ENCODE peak calls at places on chromosomes 3 and 15, in seven cellular contexts. I is A549, C is tibial artery, X is hepatocyte, U is AG04450, G is heart right ventricle, T is progenitor cell of endocrine pancreas. O is an unnamed sample.

GRCh38 chr15:76149291-76149910 is 89.6 kb downstream of the TMEM266 start:
- DNase-seq in T (no peak), G (no peak), I (no peak), U (peak), C (no peak), X (no peak), O (no peak)

GRCh38 chr15:41827290-41827879 is 507 bp upstream of the JMJD7 start:
- DNase-seq in G (no peak), T (no peak), C (no peak), X (peak), U (no peak), I (no peak), O (no peak)

GRCh38 chr3:185070491-185071335 is 82.1 kb downstream of the C3orf70 start:
- DNase-seq in G (no peak), I (peak), T (no peak), C (no peak), X (peak), U (no peak), O (no peak)

GRCh38 chr3:46665763-46666470 is 27.6 kb downstream of the ALS2CL start:
- DNase-seq in T (no peak), X (no peak), C (no peak), G (no peak), I (no peak), U (no peak), O (no peak)

GRCh38 chr15:92938387-92938786 is 38.3 kb downstream of the CHD2 start:
- DNase-seq in C (no peak), T (no peak), X (no peak), G (no peak), I (no peak), U (no peak), O (no peak)

GRCh38 chr15:101250931-101251829 is 668 bp downstream of the CHSY1 start:
- DNase-seq in I (peak), G (no peak), T (peak), X (peak), C (peak), U (no peak), O (no peak)

GRCh38 chr15:39685999-39686613 is 96.5 kb downstream of the FSIP1 start:
- DNase-seq in C (no peak), I (peak), X (peak), T (peak), G (peak), U (peak), O (no peak)

GRCh38 chr3:141235661-141236171 is 4.1 kb downstream of the PXYLP1 start:
- DNase-seq in X (peak), C (no peak), I (no peak), T (no peak), U (no peak), G (no peak), O (no peak)

GRCh38 chr15:92903588-92903955 is 3.4 kb downstream of the CHD2 start:
- DNase-seq in I (no peak), U (no peak), C (no peak), G (no peak), X (no peak), T (no peak), O (no peak)

DNA sequence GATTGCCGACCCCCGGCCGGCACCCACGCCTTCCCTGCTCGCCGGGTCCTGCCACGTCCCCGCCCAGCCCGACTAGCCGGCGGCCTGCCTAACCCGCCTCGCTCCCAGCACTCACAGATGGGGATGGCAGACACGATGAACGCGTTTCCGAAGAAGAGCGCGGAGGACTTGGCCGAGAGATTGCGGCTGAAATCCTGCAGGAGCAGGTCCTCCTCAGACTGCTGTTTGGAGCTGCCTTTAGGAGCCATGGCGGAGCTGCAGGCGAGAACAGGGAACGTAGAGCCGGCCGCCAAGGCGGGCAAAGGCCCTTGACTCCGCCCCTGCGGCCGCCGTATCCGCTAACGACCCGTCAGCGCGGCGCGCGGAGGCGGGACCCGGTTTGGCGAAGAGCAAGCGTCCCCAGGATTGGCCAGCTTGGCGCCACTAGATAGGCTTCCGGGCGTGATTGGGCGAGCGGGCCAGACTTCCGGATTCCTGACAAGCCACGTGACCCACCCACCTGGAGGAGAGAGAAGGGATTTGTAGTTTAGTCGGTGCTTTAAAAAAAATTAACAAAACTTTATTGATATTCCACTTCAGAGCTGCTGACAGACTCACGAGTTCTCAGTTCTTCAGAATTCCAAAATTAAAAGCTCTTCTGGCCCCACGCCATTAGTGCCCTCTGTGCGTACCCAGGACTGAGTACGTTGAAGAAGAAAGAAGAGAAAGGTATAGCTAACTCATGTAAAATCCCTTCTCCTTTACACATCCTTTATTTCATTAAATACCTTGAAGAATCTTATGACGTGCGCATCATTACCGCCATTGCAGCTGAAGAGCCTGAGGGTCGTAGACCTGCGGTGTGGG is at the start of gene SSR3:
- DNase-seq in U (peak), C (peak), T (peak), I (peak), G (peak), X (peak), O (peak)
- TF ChIP-seq CTCF in U (peak), C (peak), T (peak), I (no peak), G (peak), X (no peak), O (no peak)

GRCh38 chr3:173993299-173993698 is 595.8 kb downstream of the NLGN1 start:
- DNase-seq in I (peak), G (no peak), C (no peak), T (no peak), U (no peak), X (peak), O (no peak)
- TF ChIP-seq CTCF in I (peak), G (no peak), C (no peak), T (peak), U (peak), X (peak), O (no peak)

DNA sequence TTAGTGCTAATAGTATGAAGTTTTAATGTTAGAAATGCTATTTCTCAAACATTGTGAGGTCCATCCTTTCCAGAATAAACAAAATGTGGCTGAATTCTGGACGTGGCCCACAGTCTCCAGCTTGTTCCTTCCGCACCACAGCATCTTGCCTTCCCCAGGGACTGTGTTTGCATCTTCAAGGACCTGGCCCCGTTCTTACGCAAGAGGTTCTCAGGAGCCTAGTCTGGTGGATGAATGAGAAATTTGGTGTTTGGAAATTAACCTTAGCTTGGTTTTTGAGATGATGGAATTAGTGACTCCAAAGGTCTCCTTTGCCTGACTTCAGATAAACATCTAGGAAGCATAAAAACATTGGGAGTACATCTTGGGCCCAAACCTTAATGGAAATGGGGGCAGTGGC is 18.1 kb downstream of the SYNPR start:
- DNase-seq in C (no peak), T (no peak), U (no peak), G (no peak), I (no peak), X (no peak), O (no peak)
- TF ChIP-seq CTCF in C (no peak), T (no peak), U (no peak), G (no peak), I (no peak), X (no peak), O (no peak)

GRCh38 chr15:68630836-68631235 is 52.0 kb downstream of the CORO2B start:
- DNase-seq in I (no peak), T (no peak), G (no peak), X (no peak), C (no peak), U (no peak), O (no peak)
- TF ChIP-seq CTCF in I (no peak), T (no peak), G (no peak), X (no peak), C (no peak), U (peak), O (no peak)

DNA sequence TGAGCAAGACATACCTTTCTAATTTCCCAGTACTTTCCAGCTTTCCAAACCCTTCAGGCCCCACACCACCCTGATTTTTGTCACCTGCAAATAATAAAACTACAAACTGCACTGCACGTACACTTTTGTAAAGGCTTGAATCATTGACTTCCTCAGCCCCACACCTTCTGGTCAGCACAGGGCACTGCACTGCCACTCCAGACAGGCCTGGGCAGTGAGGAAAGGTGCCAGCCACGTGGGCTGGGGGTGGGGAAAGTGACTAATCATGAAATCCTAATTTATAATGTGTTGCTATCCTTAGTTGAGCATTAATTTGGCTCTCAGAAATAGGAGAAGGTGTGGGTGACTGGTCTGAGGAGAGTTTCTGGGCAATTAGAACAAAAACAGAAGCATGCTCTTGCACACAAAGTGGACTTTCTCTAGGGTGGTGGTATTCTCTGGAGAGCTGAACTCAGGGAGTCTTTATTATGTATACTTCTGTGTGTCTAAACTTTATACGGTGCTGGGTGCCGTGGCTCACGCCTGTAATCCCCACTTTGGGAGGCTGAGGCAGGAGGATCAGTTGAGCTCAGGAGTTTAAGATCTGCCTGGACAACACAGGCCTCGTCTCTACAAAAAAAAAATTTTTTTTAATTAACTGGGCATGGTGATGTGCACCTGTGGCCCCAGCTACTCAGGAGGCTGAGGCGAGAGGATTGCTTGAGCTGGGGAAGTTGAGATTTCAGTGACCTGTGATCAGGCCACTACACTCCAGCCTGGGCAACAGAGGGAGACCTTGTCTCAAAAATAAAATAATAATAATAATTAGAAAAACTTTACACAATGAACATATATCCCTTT is 58.2 kb upstream of the FLNB start:
- DNase-seq in T (no peak), C (peak), G (no peak), I (peak), U (no peak), X (no peak), O (no peak)
- TF ChIP-seq CTCF in T (peak), C (peak), G (peak), I (peak), U (no peak), X (no peak), O (no peak)

GRCh38 chr3:176631175-176631574 is 566.1 kb downstream of the TBL1XR1 start:
- DNase-seq in C (no peak), X (no peak), T (no peak), G (no peak), U (no peak), I (no peak), O (no peak)

DNA sequence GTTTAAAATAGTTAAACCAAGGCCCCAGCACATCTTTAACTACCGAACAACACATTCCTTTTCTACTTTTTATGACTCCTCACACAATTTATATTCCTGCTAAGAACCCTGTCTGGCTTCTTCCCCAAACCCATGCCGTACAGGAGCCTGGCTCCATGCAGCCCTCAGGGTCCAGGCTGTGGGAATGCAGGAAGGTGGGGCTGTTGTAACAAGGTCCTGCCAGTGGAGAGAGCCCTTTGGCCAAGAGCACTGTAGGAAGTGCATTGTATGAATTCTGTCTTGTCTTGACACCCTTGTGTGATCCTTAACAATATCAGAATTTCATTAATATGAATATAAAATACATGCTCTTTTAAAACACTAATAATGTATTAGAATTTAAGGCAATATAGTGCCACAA is 563.8 kb downstream of the TBL1XR1 start:
- DNase-seq in X (peak), I (no peak), U (no peak), C (no peak), G (no peak), T (no peak), O (no peak)
- TF ChIP-seq CTCF in X (peak), I (no peak), U (no peak), C (no peak), G (no peak), T (no peak), O (no peak)

GRCh38 chr15:28191832-28192231 is 92.7 kb upstream of the OCA2 start:
- DNase-seq in U (peak), X (peak), T (no peak), C (no peak), I (peak), G (peak), O (no peak)
- TF ChIP-seq CTCF in U (peak), X (peak), T (peak), C (peak), I (no peak), G (peak), O (no peak)

GRCh38 chr3:179093807-179094206 is 22.2 kb upstream of the ZMAT3 start:
- DNase-seq in T (no peak), C (no peak), G (no peak), U (no peak), X (no peak), I (no peak), O (no peak)

GRCh38 chr3:179100652-179101051 is 29.0 kb upstream of the ZMAT3 start:
- DNase-seq in I (no peak), T (no peak), U (no peak), G (no peak), C (no peak), X (no peak), O (no peak)

GRCh38 chr3:179098388-179099077 is 26.9 kb upstream of the ZMAT3 start:
- DNase-seq in X (peak), C (no peak), I (no peak), G (no peak), T (no peak), U (peak), O (no peak)
- TF ChIP-seq CTCF in X (peak), C (no peak), I (no peak), G (no peak), T (no peak), U (peak), O (no peak)

GRCh38 chr15:99981223-99981647 is 248.0 kb upstream of the LYSMD4 start:
- DNase-seq in T (no peak), C (no peak), I (no peak), U (no peak), G (no peak), X (no peak), O (no peak)
- TF ChIP-seq CTCF in T (peak), C (no peak), I (no peak), U (no peak), G (peak), X (peak), O (no peak)

GRCh38 chr3:187522293-187522692 is 147.9 kb downstream of the SST start:
- DNase-seq in C (no peak), G (no peak), T (no peak), U (no peak), I (no peak), X (no peak), O (no peak)
- TF ChIP-seq CTCF in C (no peak), G (no peak), T (no peak), U (no peak), I (no peak), X (no peak), O (no peak)